ENCODE peak calls at places on chromosomes 5 and 9, in eight cellular contexts. One of them, this sample, is unnamed.

GRCh38 chr5:102866315-102866693 is 111.2 kb downstream of the PAM start:
- DNase-seq in pancreas: no peak
- DNase-seq in RWPE2: no peak
- DNase-seq in suprapubic skin: no peak
- DNase-seq in fibroblast of the aortic adventitia: peak; percentile 55
- DNase-seq in OCI-LY7: no peak
- DNase-seq in WTC11: no peak
- DNase-seq in osteoblast: peak; percentile 60
- DNase-seq in this sample: peak; percentile 36

GRCh38 chr9:88737876-88738275 is 202.9 kb downstream of the NXNL2 start:
- DNase-seq in pancreas: no peak
- DNase-seq in RWPE2: no peak
- DNase-seq in suprapubic skin: no peak
- DNase-seq in fibroblast of the aortic adventitia: no peak
- DNase-seq in OCI-LY7: no peak
- DNase-seq in WTC11: no peak
- DNase-seq in osteoblast: no peak
- DNase-seq in this sample: peak; percentile 72

GRCh38 chr5:45847877-45848276 is 151.7 kb upstream of the HCN1 start:
- DNase-seq in pancreas: no peak
- DNase-seq in RWPE2: no peak
- DNase-seq in suprapubic skin: no peak
- DNase-seq in fibroblast of the aortic adventitia: no peak
- DNase-seq in OCI-LY7: no peak
- DNase-seq in WTC11: peak; percentile 50
- DNase-seq in osteoblast: no peak
- DNase-seq in this sample: no peak

GRCh38 chr9:130860458-130861316 is 25.6 kb downstream of the ABL1 start:
- DNase-seq in pancreas: peak; percentile 57
- DNase-seq in RWPE2: peak; percentile 76
- DNase-seq in suprapubic skin: peak; percentile 88
- DNase-seq in fibroblast of the aortic adventitia: peak; percentile 96
- DNase-seq in OCI-LY7: no peak
- DNase-seq in WTC11: no peak
- DNase-seq in osteoblast: peak; percentile 94
- DNase-seq in this sample: peak; percentile 97

GRCh38 chr9:116701940-116702642 is 15.0 kb downstream of the TRIM32 start:
- DNase-seq in pancreas: no peak
- DNase-seq in RWPE2: no peak
- DNase-seq in suprapubic skin: no peak
- DNase-seq in fibroblast of the aortic adventitia: no peak
- DNase-seq in OCI-LY7: no peak
- DNase-seq in WTC11: no peak
- DNase-seq in osteoblast: no peak
- DNase-seq in this sample: peak; percentile 26

GRCh38 chr5:143037708-143038107 is 267.5 kb downstream of the ARHGAP26 start:
- DNase-seq in pancreas: no peak
- DNase-seq in RWPE2: no peak
- DNase-seq in suprapubic skin: no peak
- DNase-seq in fibroblast of the aortic adventitia: no peak
- DNase-seq in OCI-LY7: no peak
- DNase-seq in WTC11: no peak
- DNase-seq in osteoblast: no peak
- DNase-seq in this sample: no peak

GRCh38 chr9:14313951-14314423 is at the start of gene NFIB:
- DNase-seq in pancreas: peak; percentile 78
- DNase-seq in RWPE2: no peak
- DNase-seq in suprapubic skin: peak; percentile 78
- DNase-seq in fibroblast of the aortic adventitia: peak; percentile 52
- DNase-seq in OCI-LY7: peak; percentile 77
- DNase-seq in WTC11: peak; percentile 63
- DNase-seq in osteoblast: peak; percentile 95
- DNase-seq in this sample: peak; percentile 53

GRCh38 chr5:73117088-73117755 is 3.2 kb upstream of the TMEM171 start:
- DNase-seq in pancreas: no peak
- DNase-seq in RWPE2: no peak
- DNase-seq in suprapubic skin: no peak
- DNase-seq in fibroblast of the aortic adventitia: no peak
- DNase-seq in OCI-LY7: no peak
- DNase-seq in WTC11: no peak
- DNase-seq in osteoblast: no peak
- DNase-seq in this sample: no peak

GRCh38 chr5:41558295-41558694 is 47.9 kb upstream of the PLCXD3 start:
- DNase-seq in pancreas: no peak
- DNase-seq in RWPE2: no peak
- DNase-seq in suprapubic skin: no peak
- DNase-seq in fibroblast of the aortic adventitia: no peak
- DNase-seq in OCI-LY7: no peak
- DNase-seq in WTC11: no peak
- DNase-seq in osteoblast: no peak
- DNase-seq in this sample: no peak

GRCh38 chr5:105131045-105131444 is 1568.5 kb upstream of the NUDT12 start:
- DNase-seq in pancreas: no peak
- DNase-seq in RWPE2: no peak
- DNase-seq in suprapubic skin: no peak
- DNase-seq in fibroblast of the aortic adventitia: no peak
- DNase-seq in OCI-LY7: no peak
- DNase-seq in WTC11: no peak
- DNase-seq in osteoblast: no peak
- DNase-seq in this sample: no peak

GRCh38 chr5:140342287-140342686 is 4.1 kb downstream of the HBEGF start:
- DNase-seq in pancreas: no peak
- DNase-seq in RWPE2: no peak
- DNase-seq in suprapubic skin: no peak
- DNase-seq in fibroblast of the aortic adventitia: no peak
- DNase-seq in OCI-LY7: peak; percentile 78
- DNase-seq in WTC11: no peak
- DNase-seq in osteoblast: no peak
- DNase-seq in this sample: no peak

GRCh38 chr9:129273136-129273895 is 95.3 kb upstream of the IER5L start:
- DNase-seq in pancreas: no peak
- DNase-seq in RWPE2: no peak
- DNase-seq in suprapubic skin: peak; percentile 44
- DNase-seq in fibroblast of the aortic adventitia: no peak
- DNase-seq in OCI-LY7: no peak
- DNase-seq in WTC11: no peak
- DNase-seq in osteoblast: peak; percentile 55
- DNase-seq in this sample: no peak

GRCh38 chr9:130129425-130130061 is 42.7 kb upstream of the NCS1 start:
- DNase-seq in pancreas: no peak
- DNase-seq in RWPE2: no peak
- DNase-seq in suprapubic skin: no peak
- DNase-seq in fibroblast of the aortic adventitia: no peak
- DNase-seq in OCI-LY7: no peak
- DNase-seq in WTC11: no peak
- DNase-seq in osteoblast: peak; percentile 82
- DNase-seq in this sample: peak; percentile 84

GRCh38 chr9:69627301-69627700 is 44.9 kb downstream of the APBA1 start:
- DNase-seq in pancreas: no peak
- DNase-seq in RWPE2: no peak
- DNase-seq in suprapubic skin: no peak
- DNase-seq in fibroblast of the aortic adventitia: no peak
- DNase-seq in OCI-LY7: no peak
- DNase-seq in WTC11: no peak
- DNase-seq in osteoblast: no peak
- DNase-seq in this sample: no peak

GRCh38 chr9:5557606-5558587 is 47.6 kb downstream of the PDCD1LG2 start:
- DNase-seq in pancreas: no peak
- DNase-seq in RWPE2: no peak
- DNase-seq in suprapubic skin: no peak
- DNase-seq in fibroblast of the aortic adventitia: peak; percentile 83
- DNase-seq in OCI-LY7: no peak
- DNase-seq in WTC11: no peak
- DNase-seq in osteoblast: no peak
- DNase-seq in this sample: no peak

GRCh38 chr9:130486103-130486502 is 41.3 kb downstream of the ASS1 start:
- DNase-seq in pancreas: peak; percentile 2
- DNase-seq in RWPE2: no peak
- DNase-seq in suprapubic skin: no peak
- DNase-seq in fibroblast of the aortic adventitia: no peak
- DNase-seq in OCI-LY7: no peak
- DNase-seq in WTC11: no peak
- DNase-seq in osteoblast: no peak
- DNase-seq in this sample: no peak

GRCh38 chr5:16935271-16936149 is 578 bp downstream of the MYO10 start:
- DNase-seq in pancreas: no peak
- DNase-seq in RWPE2: peak; percentile 97
- DNase-seq in suprapubic skin: peak; percentile 86
- DNase-seq in fibroblast of the aortic adventitia: peak; percentile 47
- DNase-seq in OCI-LY7: no peak
- DNase-seq in WTC11: peak; percentile 69
- DNase-seq in osteoblast: peak; percentile 86
- DNase-seq in this sample: peak; percentile 36

GRCh38 chr5:33726422-33727165 is 165.2 kb downstream of the ADAMTS12 start:
- DNase-seq in pancreas: peak; percentile 23
- DNase-seq in RWPE2: no peak
- DNase-seq in suprapubic skin: no peak
- DNase-seq in fibroblast of the aortic adventitia: peak; percentile 87
- DNase-seq in OCI-LY7: no peak
- DNase-seq in WTC11: no peak
- DNase-seq in osteoblast: peak; percentile 79
- DNase-seq in this sample: peak; percentile 35

GRCh38 chr5:17240487-17240886 is 23.1 kb downstream of the BASP1 start:
- DNase-seq in pancreas: no peak
- DNase-seq in RWPE2: no peak
- DNase-seq in suprapubic skin: no peak
- DNase-seq in fibroblast of the aortic adventitia: no peak
- DNase-seq in OCI-LY7: no peak
- DNase-seq in WTC11: no peak
- DNase-seq in osteoblast: no peak
- DNase-seq in this sample: no peak

GRCh38 chr9:14752271-14752670 is 29.7 kb upstream of the CER1 start:
- DNase-seq in pancreas: no peak
- DNase-seq in RWPE2: no peak
- DNase-seq in suprapubic skin: no peak
- DNase-seq in fibroblast of the aortic adventitia: no peak
- DNase-seq in OCI-LY7: no peak
- DNase-seq in WTC11: no peak
- DNase-seq in osteoblast: no peak
- DNase-seq in this sample: peak; percentile 5

GRCh38 chr5:172768573-172769323 is 2.2 kb downstream of the DUSP1 start:
- DNase-seq in pancreas: no peak
- DNase-seq in RWPE2: no peak
- DNase-seq in suprapubic skin: peak; percentile 70
- DNase-seq in fibroblast of the aortic adventitia: peak; percentile 75
- DNase-seq in OCI-LY7: no peak
- DNase-seq in WTC11: no peak
- DNase-seq in osteoblast: peak; percentile 84
- DNase-seq in this sample: peak; percentile 82

GRCh38 chr9:33473643-33474352 is at the start of gene NOL6:
- DNase-seq in pancreas: peak; percentile 97
- DNase-seq in RWPE2: peak; percentile 95
- DNase-seq in suprapubic skin: peak; percentile 99
- DNase-seq in fibroblast of the aortic adventitia: peak; percentile 99
- DNase-seq in OCI-LY7: peak; percentile 99
- DNase-seq in WTC11: peak; percentile 98
- DNase-seq in osteoblast: peak; percentile 98
- DNase-seq in this sample: peak; percentile 100

GRCh38 chr9:112421771-112422222 is 41.9 kb downstream of the HSDL2 start:
- DNase-seq in pancreas: no peak
- DNase-seq in RWPE2: no peak
- DNase-seq in suprapubic skin: no peak
- DNase-seq in fibroblast of the aortic adventitia: no peak
- DNase-seq in OCI-LY7: no peak
- DNase-seq in WTC11: no peak
- DNase-seq in osteoblast: no peak
- DNase-seq in this sample: peak; percentile 15

GRCh38 chr5:1235838-1236237 is 10.7 kb downstream of the SLC6A18 start:
- DNase-seq in pancreas: no peak
- DNase-seq in RWPE2: no peak
- DNase-seq in suprapubic skin: no peak
- DNase-seq in fibroblast of the aortic adventitia: no peak
- DNase-seq in OCI-LY7: no peak
- DNase-seq in WTC11: no peak
- DNase-seq in osteoblast: no peak
- DNase-seq in this sample: no peak
- TF ChIP-seq CTCF in pancreas: no peak
- TF ChIP-seq CTCF in RWPE2: no peak
- TF ChIP-seq CTCF in suprapubic skin: no peak
- TF ChIP-seq CTCF in fibroblast of the aortic adventitia: no peak
- TF ChIP-seq CTCF in OCI-LY7: no peak
- TF ChIP-seq CTCF in WTC11: no peak
- TF ChIP-seq CTCF in osteoblast: no peak
- TF ChIP-seq CTCF in this sample: no peak

DNA sequence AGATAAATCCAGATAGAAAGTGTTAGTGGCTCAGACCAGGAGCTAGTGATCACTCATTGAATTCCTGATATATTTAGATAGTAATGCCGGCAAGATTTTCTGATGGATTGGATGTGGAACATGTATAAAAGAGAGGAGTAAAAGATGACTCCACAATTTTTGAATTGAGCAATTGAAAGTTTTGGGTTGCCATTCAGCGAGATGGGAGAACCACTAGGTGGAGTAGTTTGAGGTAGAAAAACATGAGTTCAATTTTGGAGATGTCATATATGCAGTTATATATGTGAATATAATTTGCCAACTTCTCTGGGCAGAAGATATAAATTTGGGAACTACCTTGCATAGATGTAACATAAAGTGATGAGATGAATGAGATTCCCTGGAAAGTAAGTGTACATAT is 502.5 kb upstream of the SEMA6A start:
- DNase-seq in pancreas: no peak
- DNase-seq in RWPE2: no peak
- DNase-seq in suprapubic skin: no peak
- DNase-seq in fibroblast of the aortic adventitia: no peak
- DNase-seq in OCI-LY7: no peak
- DNase-seq in WTC11: no peak
- DNase-seq in osteoblast: no peak
- DNase-seq in this sample: peak; percentile 7
- TF ChIP-seq CTCF in pancreas: no peak
- TF ChIP-seq CTCF in RWPE2: peak; percentile 56
- TF ChIP-seq CTCF in suprapubic skin: no peak
- TF ChIP-seq CTCF in fibroblast of the aortic adventitia: no peak
- TF ChIP-seq CTCF in OCI-LY7: peak; percentile 72
- TF ChIP-seq CTCF in WTC11: no peak
- TF ChIP-seq CTCF in osteoblast: no peak
- TF ChIP-seq CTCF in this sample: peak; percentile 52

DNA sequence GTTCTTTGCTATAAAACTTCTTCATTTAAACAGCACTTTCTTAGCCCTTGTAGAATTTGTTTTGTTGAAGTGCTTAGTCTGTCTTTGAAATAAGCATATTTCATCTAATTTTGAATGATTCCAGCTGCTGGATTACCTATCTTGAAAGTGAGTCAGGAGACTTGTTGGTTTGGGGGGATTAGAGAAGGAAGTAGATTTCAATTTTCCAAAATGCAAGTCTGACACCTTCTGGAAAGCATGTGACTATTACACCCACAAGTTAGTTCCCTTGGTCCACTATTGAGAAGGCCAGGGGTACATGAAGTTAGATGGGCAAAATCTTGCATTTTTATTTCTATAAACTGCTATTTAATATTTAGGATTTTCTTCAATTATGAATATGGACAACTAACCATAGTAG is 96.4 kb upstream of the RANBP3L start:
- DNase-seq in pancreas: no peak
- DNase-seq in RWPE2: no peak
- DNase-seq in suprapubic skin: no peak
- DNase-seq in fibroblast of the aortic adventitia: peak; percentile 79
- DNase-seq in OCI-LY7: peak; percentile 58
- DNase-seq in WTC11: no peak
- DNase-seq in osteoblast: peak; percentile 13
- DNase-seq in this sample: peak; percentile 79
- TF ChIP-seq CTCF in pancreas: no peak
- TF ChIP-seq CTCF in RWPE2: peak; percentile 81
- TF ChIP-seq CTCF in suprapubic skin: no peak
- TF ChIP-seq CTCF in fibroblast of the aortic adventitia: peak; percentile 52
- TF ChIP-seq CTCF in OCI-LY7: peak; percentile 89
- TF ChIP-seq CTCF in WTC11: no peak
- TF ChIP-seq CTCF in osteoblast: peak; percentile 58
- TF ChIP-seq CTCF in this sample: peak; percentile 58

GRCh38 chr5:55692106-55692417 is 20.1 kb downstream of the SLC38A9 start:
- DNase-seq in pancreas: no peak
- DNase-seq in RWPE2: no peak
- DNase-seq in suprapubic skin: no peak
- DNase-seq in fibroblast of the aortic adventitia: no peak
- DNase-seq in OCI-LY7: no peak
- DNase-seq in WTC11: no peak
- DNase-seq in osteoblast: no peak
- DNase-seq in this sample: no peak
- TF ChIP-seq CTCF in pancreas: no peak
- TF ChIP-seq CTCF in RWPE2: peak; percentile 68
- TF ChIP-seq CTCF in suprapubic skin: no peak
- TF ChIP-seq CTCF in fibroblast of the aortic adventitia: no peak
- TF ChIP-seq CTCF in OCI-LY7: peak; percentile 38
- TF ChIP-seq CTCF in WTC11: peak; percentile 6
- TF ChIP-seq CTCF in osteoblast: no peak
- TF ChIP-seq CTCF in this sample: no peak

This sample was measured in choroid plexus epithelial cell.